ENCODE peak calls at places on chromosome 19, in seven cellular contexts. K, R, U, W, Q, X and D are unnamed samples.

GRCh38 chr19:18194554-18195238 is 1.7 kb downstream of the MPV17L2 start:
- DNase-seq in K (no peak), R (peak; percentile 81), U (no peak), W (no peak), Q (no peak), X (peak; percentile 35), D (no peak)

GRCh38 chr19:40610396-40611064 is 9.4 kb downstream of the LTBP4 start:
- DNase-seq in K (no peak), R (peak; percentile 70), U (no peak), W (no peak), Q (peak; percentile 58), X (no peak), D (no peak)

GRCh38 chr19:612941-613340 is 20.4 kb downstream of the POLRMT start:
- DNase-seq in K (no peak), R (no peak), U (no peak), W (no peak), Q (no peak), X (no peak), D (no peak)

GRCh38 chr19:12932392-12933286 is 872 bp downstream of the FARSA start:
- DNase-seq in K (no peak), R (no peak), U (no peak), W (no peak), Q (no peak), X (no peak), D (no peak)

GRCh38 chr19:56837892-56838679 is 2.4 kb downstream of the PEG3 start:
- DNase-seq in K (no peak), R (peak; percentile 67), U (peak; percentile 37), W (no peak), Q (no peak), X (no peak), D (no peak)

GRCh38 chr19:20197747-20198146 is 30.7 kb downstream of the ZNF486 start:
- DNase-seq in K (no peak), R (no peak), U (no peak), W (no peak), Q (peak; percentile 0), X (no peak), D (no peak)

GRCh38 chr19:35718345-35719041 is 690 bp downstream of the KMT2B start:
- DNase-seq in K (no peak), R (no peak), U (no peak), W (no peak), Q (no peak), X (peak; percentile 45), D (peak; percentile 59)

GRCh38 chr19:19860756-19861390 is 4.8 kb upstream of the ZNF253 start:
- DNase-seq in K (no peak), R (peak; percentile 73), U (no peak), W (no peak), Q (peak; percentile 17), X (peak; percentile 33), D (peak; percentile 63)

GRCh38 chr19:6534451-6535093 is 3.7 kb downstream of the TNFSF9 start:
- DNase-seq in K (no peak), R (no peak), U (no peak), W (no peak), Q (no peak), X (no peak), D (no peak)

GRCh38 chr19:5154799-5155426 is 185.7 kb downstream of the PTPRS start:
- DNase-seq in K (no peak), R (no peak), U (no peak), W (no peak), Q (no peak), X (no peak), D (no peak)

GRCh38 chr19:15199652-15200574 is 882 bp downstream of the NOTCH3 start:
- DNase-seq in K (no peak), R (no peak), U (no peak), W (no peak), Q (no peak), X (peak; percentile 79), D (peak; percentile 65)

GRCh38 chr19:16073481-16073880 is 2.8 kb upstream of the TPM4 start:
- DNase-seq in K (no peak), R (peak; percentile 23), U (no peak), W (no peak), Q (no peak), X (no peak), D (no peak)

GRCh38 chr19:412356-413355 is 3.7 kb upstream of the C2CD4C start:
- DNase-seq in K (no peak), R (no peak), U (no peak), W (no peak), Q (no peak), X (no peak), D (peak; percentile 37)

GRCh38 chr19:29680447-29680846 is 15.2 kb downstream of the PLEKHF1 start:
- DNase-seq in K (no peak), R (no peak), U (no peak), W (no peak), Q (no peak), X (no peak), D (no peak)

GRCh38 chr19:45729774-45730388 is 815 bp downstream of the FBXO46 start:
- DNase-seq in K (no peak), R (no peak), U (no peak), W (no peak), Q (peak; percentile 23), X (no peak), D (no peak)

GRCh38 chr19:33281296-33281926 is 20.9 kb downstream of the CEBPA start:
- DNase-seq in K (no peak), R (no peak), U (no peak), W (no peak), Q (no peak), X (no peak), D (no peak)

GRCh38 chr19:58182989-58183821 is at the start of gene ZNF274:
- DNase-seq in K (peak; percentile 88), R (peak; percentile 92), U (peak; percentile 85), W (peak; percentile 53), Q (peak; percentile 95), X (peak; percentile 95), D (peak; percentile 93)

GRCh38 chr19:44776402-44777096 is 1.1 kb upstream of the CBLC start:
- DNase-seq in K (no peak), R (peak; percentile 83), U (no peak), W (no peak), Q (peak; percentile 95), X (no peak), D (no peak)

GRCh38 chr19:43596842-43597461 is 557 bp downstream of the ZNF576 start:
- DNase-seq in K (no peak), R (no peak), U (no peak), W (no peak), Q (no peak), X (no peak), D (no peak)

GRCh38 chr19:30936276-30936675 is 413.0 kb downstream of the TSHZ3 start:
- DNase-seq in K (no peak), R (no peak), U (no peak), W (no peak), Q (no peak), X (no peak), D (no peak)

GRCh38 chr19:46821512-46822359 is 28.9 kb downstream of the AP2S1 start:
- DNase-seq in K (no peak), R (no peak), U (no peak), W (no peak), Q (no peak), X (no peak), D (no peak)

GRCh38 chr19:31976775-31977536 is 368.5 kb upstream of the ZNF507 start:
- DNase-seq in K (no peak), R (no peak), U (no peak), W (no peak), Q (peak; percentile 0), X (no peak), D (peak; percentile 10)
- TF ChIP-seq CTCF in K (no peak), R (no peak), U (no peak), W (no peak), Q (no peak), X (no peak), D (no peak)

GRCh38 chr19:55698256-55698655 is 23.2 kb downstream of the EPN1 start:
- DNase-seq in K (no peak), R (no peak), U (no peak), W (no peak), Q (no peak), X (no peak), D (no peak)
- TF ChIP-seq CTCF in K (no peak), R (no peak), U (no peak), W (no peak), Q (no peak), X (no peak), D (no peak)

DNA sequence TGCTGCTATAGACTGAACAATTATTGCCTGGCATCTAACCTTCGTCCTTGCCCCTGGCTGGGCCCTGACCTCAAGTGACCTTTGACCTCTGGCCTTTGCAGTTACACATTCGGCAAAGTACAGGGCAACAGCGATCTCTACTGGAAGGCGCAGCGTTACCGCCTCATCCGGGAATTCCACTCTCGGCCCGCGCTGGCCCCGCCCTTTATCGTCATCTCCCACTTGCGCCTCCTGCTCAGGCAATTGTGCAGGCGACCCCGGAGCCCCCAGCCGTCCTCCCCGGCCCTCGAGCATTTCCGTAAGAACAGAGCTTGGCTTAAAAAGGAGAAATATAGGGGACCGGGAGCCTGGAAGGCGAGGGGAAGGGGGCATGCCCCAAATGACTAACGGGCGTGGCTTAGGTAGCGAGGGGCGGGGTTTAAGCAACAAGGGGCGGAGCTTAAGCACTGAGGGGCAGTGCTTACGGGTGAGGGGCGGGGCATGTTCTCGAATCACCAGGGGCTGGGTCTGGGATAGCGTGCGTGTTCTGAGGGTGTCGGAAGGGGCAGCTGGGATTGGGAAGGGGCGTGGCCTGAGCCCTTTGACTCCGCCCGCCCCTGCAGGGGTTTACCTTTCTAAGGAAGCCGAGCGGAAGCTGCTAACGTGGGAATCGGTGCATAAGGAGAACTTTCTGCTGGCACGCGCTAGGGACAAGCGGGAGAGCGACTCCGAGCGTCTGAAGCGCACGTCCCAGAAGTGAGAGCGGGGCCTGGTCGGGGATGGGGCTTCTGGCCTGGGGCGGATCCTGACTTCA is 52.7 kb downstream of the TRPM4 start:
- DNase-seq in K (no peak), R (no peak), U (peak; percentile 33), W (no peak), Q (no peak), X (peak; percentile 35), D (no peak)
- TF ChIP-seq CTCF in K (peak; percentile 7), R (no peak), U (no peak), W (no peak), Q (no peak), X (no peak), D (no peak)

DNA sequence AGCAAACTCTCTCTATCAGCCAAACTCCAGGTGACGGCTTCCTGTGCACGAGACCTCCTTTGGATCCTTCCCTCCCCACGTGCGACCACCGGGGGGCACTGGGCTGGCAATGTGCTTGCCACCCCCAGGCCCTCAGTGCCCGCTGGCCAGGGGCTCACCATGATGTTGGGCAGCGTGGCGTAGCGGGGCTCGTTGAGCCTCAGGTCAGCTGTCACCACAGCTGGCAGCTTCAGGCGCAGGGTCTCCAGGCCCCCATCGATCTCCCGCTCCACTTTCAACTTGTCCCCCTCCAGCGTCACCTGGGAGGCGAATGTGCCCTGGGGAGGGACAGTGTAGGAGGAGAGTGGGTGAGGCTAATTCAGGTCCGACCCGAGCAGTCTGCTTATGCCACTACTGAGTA is 4.8 kb upstream of the VSIG10L start:
- DNase-seq in K (no peak), R (no peak), U (no peak), W (no peak), Q (no peak), X (no peak), D (no peak)
- TF ChIP-seq CTCF in K (peak; percentile 45), R (no peak), U (no peak), W (no peak), Q (no peak), X (no peak), D (no peak)